ENCODE peak calls at places on chromosome 14, in ten cellular contexts. D, Y, P, I, S, B, A, G, Q and T are unnamed samples. For H3K27me3, the result is how much of the 10 kb centered on the place peaks cover.

GRCh38 chr14:34826661-34827060 is 48.5 kb downstream of the BAZ1A start:
- DNase-seq in Y (no peak), A (peak), B (no peak), G (no peak), I (no peak), S (no peak), Q (no peak), D (no peak), P (peak), T (no peak)

GRCh38 chr14:72182773-72183432 is 250.7 kb downstream of the RGS6 start:
- DNase-seq in Y (no peak), B (no peak), Q (no peak), D (no peak), G (no peak), S (no peak), A (no peak), P (no peak), I (no peak), T (no peak)

GRCh38 chr14:94269156-94269555 is 23.9 kb downstream of the SERPINA10 start:
- DNase-seq in B (no peak), A (no peak), P (no peak), S (no peak), D (peak), I (no peak), G (no peak), Y (no peak), Q (no peak), T (no peak)

GRCh38 chr14:58607131-58607531 is 30.6 kb upstream of the DACT1 start:
- DNase-seq in I (no peak), Y (no peak), D (no peak), B (no peak), Q (no peak), P (no peak), G (no peak), S (no peak), A (no peak), T (no peak)

GRCh38 chr14:22084393-22085281 is 411.0 kb upstream of the OR4E1 start:
- DNase-seq in S (peak), B (peak), G (peak), I (no peak), A (peak), P (peak), Q (no peak), Y (no peak), D (peak), T (peak)

GRCh38 chr14:74934476-74935339 is 11.6 kb upstream of the RPS6KL1 start:
- DNase-seq in S (no peak), Y (no peak), B (no peak), A (no peak), G (no peak), Q (no peak), I (no peak), D (peak), P (peak), T (peak)

GRCh38 chr14:95143813-95144620 is 13.3 kb downstream of the DICER1 start:
- DNase-seq in S (no peak), Y (no peak), G (no peak), P (peak), I (no peak), A (peak), D (no peak), Q (no peak), B (no peak), T (no peak)

GRCh38 chr14:26896447-26896846 is 298.6 kb upstream of the NOVA1 start:
- DNase-seq in S (no peak), Q (no peak), A (peak), I (no peak), B (no peak), Y (no peak), D (no peak), P (peak), G (peak), T (no peak)

GRCh38 chr14:22614240-22614799 is 16.2 kb downstream of the ABHD4 start:
- DNase-seq in P (peak), S (no peak), Y (no peak), G (peak), A (peak), Q (no peak), D (peak), I (no peak), B (peak), T (no peak)

GRCh38 chr14:77212933-77213656 is 31.5 kb downstream of the TMEM63C start:
- DNase-seq in Q (peak), B (peak), D (peak), A (peak), I (peak), S (peak), P (peak), G (peak), Y (no peak), T (peak)

GRCh38 chr14:43005807-43006206 is 1399.1 kb downstream of the LRFN5 start:
- DNase-seq in D (no peak), A (no peak), B (no peak), P (no peak), S (no peak), Q (no peak), Y (no peak), I (no peak), G (no peak), T (no peak)

GRCh38 chr14:49966304-49966809 is 73.5 kb downstream of the ARF6 start:
- DNase-seq in B (peak), A (peak), I (peak), P (peak), Y (no peak), Q (no peak), S (peak), D (peak), G (peak), T (peak)

GRCh38 chr14:93525691-93526451 is 95.1 kb downstream of the UNC79 start:
- DNase-seq in Y (no peak), D (no peak), I (no peak), G (no peak), Q (no peak), S (no peak), A (peak), B (no peak), P (no peak), T (no peak)

GRCh38 chr14:58772814-58773620 is 135.3 kb downstream of the DACT1 start:
- DNase-seq in G (no peak), Y (no peak), P (no peak), D (peak), B (no peak), A (no peak), Q (no peak), I (no peak), S (no peak), T (peak)

GRCh38 chr14:64625363-64626232 is 75.8 kb downstream of the PPP1R36 start:
- DNase-seq in B (no peak), D (no peak), S (peak), Y (no peak), Q (no peak), I (peak), G (peak), P (no peak), A (no peak), T (no peak)

GRCh38 chr14:93171366-93171765 is 13.3 kb downstream of the MOAP1 start:
- DNase-seq in Q (no peak), Y (no peak), I (no peak), P (peak), S (no peak), A (no peak), G (no peak), B (no peak), D (no peak), T (no peak)

GRCh38 chr14:73789996-73790581 is 61.5 kb upstream of the PTGR2 start:
- DNase-seq in B (no peak), Y (no peak), G (peak), A (peak), D (no peak), Q (peak), P (peak), S (no peak), I (peak), T (no peak)
- H3K4me3 ChIP-seq in B (no peak), Y (no peak), G (no peak), A (peak), D (no peak), Q (peak), P (no peak), S (no peak), I (no peak), T (no peak)

GRCh38 chr14:20818861-20819260 is 16.2 kb upstream of the RNASE1 start:
- DNase-seq in Y (no peak), P (no peak), D (peak), G (no peak), I (no peak), S (no peak), A (no peak), Q (no peak), B (no peak), T (no peak)
- H3K27me3 ChIP-seq in Y (under half), P (under half), D (under half), G (under half), I (under half), S (under half), A (under half), Q (under half), B (under half), T (under half)

GRCh38 chr14:91019673-91020072 is 40.8 kb downstream of the RPS6KA5 start:
- DNase-seq in S (no peak), G (no peak), Y (no peak), P (no peak), I (no peak), Q (no peak), A (no peak), D (no peak), B (no peak), T (no peak)

GRCh38 chr14:91018465-91018864 is 42.0 kb downstream of the RPS6KA5 start:
- DNase-seq in A (no peak), S (peak), Q (no peak), D (no peak), P (no peak), Y (no peak), I (no peak), B (no peak), G (no peak), T (no peak)

GRCh38 chr14:91021115-91021514 is 39.3 kb downstream of the RPS6KA5 start:
- DNase-seq in D (no peak), S (no peak), I (no peak), A (no peak), P (no peak), Y (no peak), G (no peak), B (no peak), Q (no peak), T (no peak)

GRCh38 chr14:91017011-91017410 is 43.4 kb downstream of the RPS6KA5 start:
- DNase-seq in D (no peak), S (no peak), A (no peak), B (no peak), I (no peak), Y (no peak), G (no peak), P (no peak), Q (no peak), T (no peak)

DNA sequence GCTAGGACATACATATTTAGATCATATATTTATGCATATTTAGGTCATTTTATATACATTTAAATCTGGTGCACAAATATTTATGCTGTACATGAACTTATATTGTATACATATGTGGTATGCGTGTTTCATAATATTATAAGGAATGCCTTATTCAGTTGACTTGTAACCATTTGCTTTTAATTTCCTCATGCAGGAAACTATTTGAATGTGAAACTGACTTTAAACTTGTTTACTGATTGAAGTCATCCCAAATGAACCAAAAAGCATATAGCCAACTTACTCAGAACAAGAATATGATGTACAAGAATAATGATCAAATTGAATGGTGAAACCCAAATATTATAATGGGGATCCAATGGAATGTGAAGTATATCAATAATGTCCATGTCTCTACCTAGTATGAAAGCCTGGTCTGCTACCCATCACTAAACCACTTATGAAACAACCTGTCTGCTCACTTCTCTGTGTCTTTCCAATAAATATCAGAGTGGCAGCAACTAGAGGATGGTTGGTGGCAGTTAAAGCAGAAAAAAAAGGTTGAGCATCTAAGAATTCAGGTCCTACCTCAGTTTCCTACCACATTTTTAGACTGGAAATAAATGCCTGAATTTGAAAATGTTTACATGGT is 38.3 kb downstream of the RPS6KA5 start:
- DNase-seq in Q (no peak), A (peak), G (no peak), B (no peak), D (no peak), Y (no peak), S (no peak), P (no peak), I (no peak), T (no peak)
- H3K4me3 ChIP-seq in Q (no peak), A (peak), G (no peak), B (peak), D (no peak), Y (peak), S (no peak), P (no peak), I (peak), T (no peak)

GRCh38 chr14:63288853-63289252 is 29.9 kb downstream of the GPHB5 start:
- DNase-seq in B (no peak), A (no peak), Y (no peak), G (no peak), S (no peak), D (no peak), P (no peak), Q (no peak), I (no peak), T (no peak)

GRCh38 chr14:63283501-63284248 is 35.1 kb downstream of the GPHB5 start:
- DNase-seq in G (no peak), S (no peak), A (no peak), I (no peak), P (no peak), Q (no peak), D (no peak), Y (no peak), B (no peak), T (no peak)

GRCh38 chr14:63287661-63288483 is 30.9 kb downstream of the GPHB5 start:
- DNase-seq in Y (no peak), P (no peak), I (no peak), B (no peak), D (no peak), A (peak), Q (no peak), S (no peak), G (no peak), T (peak)

GRCh38 chr14:63282997-63283396 is 35.7 kb downstream of the GPHB5 start:
- DNase-seq in P (no peak), G (no peak), Y (no peak), B (no peak), D (no peak), I (no peak), A (no peak), S (no peak), Q (no peak), T (no peak)

DNA sequence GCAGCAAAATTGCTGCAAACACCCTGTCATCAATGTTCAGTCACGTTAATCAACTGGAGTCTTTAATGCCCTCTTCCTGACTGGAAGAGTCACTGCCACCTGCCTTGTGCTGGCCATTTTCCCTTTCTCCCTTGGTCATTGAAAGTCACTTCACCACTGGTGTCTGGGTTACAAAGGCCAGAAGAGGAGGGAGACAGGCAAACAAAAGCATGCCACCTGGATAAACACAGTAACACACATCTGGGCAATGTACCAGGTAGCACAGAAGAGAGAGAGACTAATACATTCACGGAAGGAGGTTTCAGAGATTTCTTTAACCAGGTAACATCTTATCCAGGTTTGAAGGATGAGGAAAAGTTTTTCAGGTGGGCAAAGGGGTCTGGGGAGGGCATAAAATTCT is 32.7 kb downstream of the GPHB5 start:
- DNase-seq in Y (no peak), P (no peak), I (no peak), B (no peak), S (no peak), Q (no peak), G (peak), D (no peak), A (no peak), T (no peak)
- H3K27me3 ChIP-seq in Y (under half), P (under half), I (under half), B (under half), S (under half), Q (under half), G (under half), D (under half), A (under half), T (under half)

GRCh38 chr14:103006991-103007520 is 50.3 kb downstream of the CDC42BPB start:
- DNase-seq in I (no peak), S (no peak), D (no peak), Y (no peak), Q (no peak), B (no peak), P (no peak), A (no peak), G (no peak), T (no peak)

GRCh38 chr14:103006106-103006505 is 51.2 kb downstream of the CDC42BPB start:
- DNase-seq in G (no peak), D (no peak), P (no peak), Y (no peak), B (no peak), A (no peak), I (no peak), Q (no peak), S (no peak), T (no peak)

GRCh38 chr14:103008126-103008525 is 49.2 kb downstream of the CDC42BPB start:
- DNase-seq in D (no peak), I (no peak), P (no peak), Y (no peak), B (no peak), S (no peak), G (no peak), Q (no peak), A (no peak), T (peak)

GRCh38 chr14:103008768-103009342 is 48.5 kb downstream of the CDC42BPB start:
- DNase-seq in A (no peak), S (no peak), G (no peak), P (peak), Q (no peak), D (peak), I (no peak), Y (no peak), B (no peak), T (no peak)

GRCh38 chr14:103007555-103007954 is 49.8 kb downstream of the CDC42BPB start:
- DNase-seq in Y (no peak), G (no peak), B (no peak), A (no peak), S (no peak), Q (no peak), I (no peak), D (no peak), P (no peak), T (peak)
- H3K4me3 ChIP-seq in Y (no peak), G (no peak), B (no peak), A (no peak), S (no peak), Q (no peak), I (no peak), D (no peak), P (no peak), T (no peak)

GRCh38 chr14:104184911-104185499 is 46.6 kb downstream of the KIF26A start:
- DNase-seq in S (peak), B (peak), G (no peak), Q (no peak), P (peak), D (peak), A (no peak), I (peak), Y (no peak), T (peak)
- H3K27me3 ChIP-seq in S (under half), B (under half), G (under half), Q (under half), P (under half), D (under half), A (under half), I (under half), Y (under half), T (under half)

GRCh38 chr14:105087963-105088811 is 23.0 kb upstream of the GPR132 start:
- DNase-seq in G (peak), B (peak), A (peak), D (peak), I (peak), Q (peak), P (peak), S (no peak), Y (no peak), T (peak)
- H3K4me3 ChIP-seq in G (no peak), B (no peak), A (peak), D (no peak), I (peak), Q (no peak), P (no peak), S (no peak), Y (no peak), T (peak)

DNA sequence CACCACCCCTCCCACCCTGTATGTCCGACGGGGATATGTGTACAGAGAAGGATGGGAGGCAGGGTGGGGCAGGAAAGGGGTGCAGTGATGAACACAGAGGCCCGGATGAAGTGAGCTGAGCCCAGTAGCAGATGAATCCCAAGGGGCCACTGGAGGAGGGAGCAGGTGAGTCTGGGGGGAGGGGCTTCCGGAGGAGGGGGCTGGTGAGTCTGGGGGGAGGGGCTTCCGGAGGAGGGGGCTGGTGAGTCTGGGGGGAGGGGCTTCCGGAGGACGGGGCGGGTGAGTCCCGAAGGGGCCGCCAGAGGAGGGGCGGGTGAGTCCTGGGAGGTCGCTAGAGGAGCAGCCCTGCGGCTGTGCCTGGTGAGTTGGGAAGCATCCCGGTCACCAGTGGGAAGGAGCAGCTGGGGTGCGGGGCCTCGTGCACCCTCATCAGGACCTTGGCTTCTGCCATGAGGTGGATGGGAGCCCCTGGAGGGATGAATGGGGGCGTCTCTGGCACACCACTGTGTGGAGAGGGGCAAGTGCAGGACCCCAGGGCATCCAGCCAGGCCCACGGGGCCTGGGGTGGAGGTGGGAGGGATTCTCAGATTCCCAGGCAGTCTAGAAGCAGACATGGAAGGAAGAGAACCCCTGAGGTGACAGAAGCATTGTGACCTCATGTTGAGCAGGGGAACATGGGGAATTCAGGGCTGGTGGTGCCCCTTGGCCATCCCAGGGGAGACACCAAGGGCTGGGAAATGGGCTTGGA is 14.0 kb downstream of the BEGAIN start:
- DNase-seq in B (no peak), S (no peak), Y (no peak), P (no peak), Q (no peak), I (no peak), G (no peak), A (no peak), D (peak), T (peak)
- H3K27me3 ChIP-seq in B (under half), S (under half), Y (under half), P (half or more), Q (under half), I (half or more), G (under half), A (under half), D (under half), T (under half)